ENCODE peak calls at places on chromosome 4, in six cellular contexts. One of them, this sample, is unnamed.

GRCh38 chr4:51831133-51831532 is 11.8 kb upstream of the DCUN1D4 start:
- DNase-seq in NCI-H82: peak; percentile 73
- DNase-seq in GOT3: no peak
- DNase-seq in brain microvascular endothelial cell: peak; percentile 65
- DNase-seq in activated CD8-positive, alpha-beta memory T cell treated with anti-CD3 and anti-CD28 coated beads, Interleukin-2, amount 50 U/mL, for 4 hours: peak; percentile 71
- DNase-seq in coronary artery: no peak
- DNase-seq in this sample: peak; percentile 56

GRCh38 chr4:67198757-67199156 is 346.5 kb downstream of the CENPC start:
- DNase-seq in NCI-H82: peak; percentile 72
- DNase-seq in GOT3: no peak
- DNase-seq in brain microvascular endothelial cell: peak; percentile 35
- DNase-seq in activated CD8-positive, alpha-beta memory T cell treated with anti-CD3 and anti-CD28 coated beads, Interleukin-2, amount 50 U/mL, for 4 hours: no peak
- DNase-seq in coronary artery: no peak
- DNase-seq in this sample: no peak

GRCh38 chr4:25310066-25310824 is 2.3 kb upstream of the ZCCHC4 start:
- DNase-seq in NCI-H82: peak; percentile 0
- DNase-seq in GOT3: no peak
- DNase-seq in brain microvascular endothelial cell: no peak
- DNase-seq in activated CD8-positive, alpha-beta memory T cell treated with anti-CD3 and anti-CD28 coated beads, Interleukin-2, amount 50 U/mL, for 4 hours: no peak
- DNase-seq in coronary artery: no peak
- DNase-seq in this sample: no peak

GRCh38 chr4:188275686-188276085 is 136.4 kb downstream of the TRIML1 start:
- DNase-seq in NCI-H82: no peak
- DNase-seq in GOT3: no peak
- DNase-seq in brain microvascular endothelial cell: no peak
- DNase-seq in activated CD8-positive, alpha-beta memory T cell treated with anti-CD3 and anti-CD28 coated beads, Interleukin-2, amount 50 U/mL, for 4 hours: no peak
- DNase-seq in coronary artery: no peak
- DNase-seq in this sample: no peak

GRCh38 chr4:39620551-39620950 is 18.1 kb downstream of the SMIM14 start:
- DNase-seq in NCI-H82: no peak
- DNase-seq in GOT3: no peak
- DNase-seq in brain microvascular endothelial cell: no peak
- DNase-seq in activated CD8-positive, alpha-beta memory T cell treated with anti-CD3 and anti-CD28 coated beads, Interleukin-2, amount 50 U/mL, for 4 hours: no peak
- DNase-seq in coronary artery: no peak
- DNase-seq in this sample: no peak

GRCh38 chr4:7167706-7168105 is 24.6 kb upstream of the SORCS2 start:
- DNase-seq in NCI-H82: no peak
- DNase-seq in GOT3: no peak
- DNase-seq in brain microvascular endothelial cell: no peak
- DNase-seq in activated CD8-positive, alpha-beta memory T cell treated with anti-CD3 and anti-CD28 coated beads, Interleukin-2, amount 50 U/mL, for 4 hours: no peak
- DNase-seq in coronary artery: no peak
- DNase-seq in this sample: no peak

GRCh38 chr4:94411296-94411695 is 40.4 kb upstream of the PDLIM5 start:
- DNase-seq in NCI-H82: no peak
- DNase-seq in GOT3: no peak
- DNase-seq in brain microvascular endothelial cell: no peak
- DNase-seq in activated CD8-positive, alpha-beta memory T cell treated with anti-CD3 and anti-CD28 coated beads, Interleukin-2, amount 50 U/mL, for 4 hours: no peak
- DNase-seq in coronary artery: no peak
- DNase-seq in this sample: no peak

GRCh38 chr4:76533314-76533713 is 98.3 kb downstream of the SHROOM3 start:
- DNase-seq in NCI-H82: no peak
- DNase-seq in GOT3: no peak
- DNase-seq in brain microvascular endothelial cell: no peak
- DNase-seq in activated CD8-positive, alpha-beta memory T cell treated with anti-CD3 and anti-CD28 coated beads, Interleukin-2, amount 50 U/mL, for 4 hours: no peak
- DNase-seq in coronary artery: no peak
- DNase-seq in this sample: no peak

GRCh38 chr4:8123389-8123788 is 35.2 kb downstream of the ABLIM2 start:
- DNase-seq in NCI-H82: no peak
- DNase-seq in GOT3: no peak
- DNase-seq in brain microvascular endothelial cell: no peak
- DNase-seq in activated CD8-positive, alpha-beta memory T cell treated with anti-CD3 and anti-CD28 coated beads, Interleukin-2, amount 50 U/mL, for 4 hours: no peak
- DNase-seq in coronary artery: no peak
- DNase-seq in this sample: no peak

GRCh38 chr4:65510976-65511375 is 159.3 kb downstream of the EPHA5 start:
- DNase-seq in NCI-H82: no peak
- DNase-seq in GOT3: no peak
- DNase-seq in brain microvascular endothelial cell: peak; percentile 76
- DNase-seq in activated CD8-positive, alpha-beta memory T cell treated with anti-CD3 and anti-CD28 coated beads, Interleukin-2, amount 50 U/mL, for 4 hours: no peak
- DNase-seq in coronary artery: no peak
- DNase-seq in this sample: no peak

GRCh38 chr4:180059216-180059881 is 2183.9 kb upstream of the TENM3 start:
- DNase-seq in NCI-H82: peak; percentile 25
- DNase-seq in GOT3: no peak
- DNase-seq in brain microvascular endothelial cell: no peak
- DNase-seq in activated CD8-positive, alpha-beta memory T cell treated with anti-CD3 and anti-CD28 coated beads, Interleukin-2, amount 50 U/mL, for 4 hours: no peak
- DNase-seq in coronary artery: no peak
- DNase-seq in this sample: no peak

GRCh38 chr4:149914521-149915115 is 99.0 kb upstream of the IQCM start:
- DNase-seq in NCI-H82: peak; percentile 79
- DNase-seq in GOT3: no peak
- DNase-seq in brain microvascular endothelial cell: peak; percentile 77
- DNase-seq in activated CD8-positive, alpha-beta memory T cell treated with anti-CD3 and anti-CD28 coated beads, Interleukin-2, amount 50 U/mL, for 4 hours: no peak
- DNase-seq in coronary artery: no peak
- DNase-seq in this sample: no peak

GRCh38 chr4:52873191-52873590 is 11.1 kb downstream of the RASL11B start:
- DNase-seq in NCI-H82: no peak
- DNase-seq in GOT3: no peak
- DNase-seq in brain microvascular endothelial cell: no peak
- DNase-seq in activated CD8-positive, alpha-beta memory T cell treated with anti-CD3 and anti-CD28 coated beads, Interleukin-2, amount 50 U/mL, for 4 hours: no peak
- DNase-seq in coronary artery: no peak
- DNase-seq in this sample: no peak

GRCh38 chr4:44629280-44629866 is 22.1 kb downstream of the YIPF7 start:
- DNase-seq in NCI-H82: peak; percentile 74
- DNase-seq in GOT3: no peak
- DNase-seq in brain microvascular endothelial cell: peak; percentile 58
- DNase-seq in activated CD8-positive, alpha-beta memory T cell treated with anti-CD3 and anti-CD28 coated beads, Interleukin-2, amount 50 U/mL, for 4 hours: no peak
- DNase-seq in coronary artery: no peak
- DNase-seq in this sample: peak; percentile 35

GRCh38 chr4:40238700-40239548 is 42.1 kb downstream of the RHOH start:
- DNase-seq in NCI-H82: peak; percentile 7
- DNase-seq in GOT3: no peak
- DNase-seq in brain microvascular endothelial cell: no peak
- DNase-seq in activated CD8-positive, alpha-beta memory T cell treated with anti-CD3 and anti-CD28 coated beads, Interleukin-2, amount 50 U/mL, for 4 hours: peak; percentile 73
- DNase-seq in coronary artery: no peak
- DNase-seq in this sample: peak; percentile 77

GRCh38 chr4:122003335-122003734 is 51.5 kb upstream of the TRPC3 start:
- DNase-seq in NCI-H82: peak; percentile 51
- DNase-seq in GOT3: no peak
- DNase-seq in brain microvascular endothelial cell: peak; percentile 22
- DNase-seq in activated CD8-positive, alpha-beta memory T cell treated with anti-CD3 and anti-CD28 coated beads, Interleukin-2, amount 50 U/mL, for 4 hours: no peak
- DNase-seq in coronary artery: no peak
- DNase-seq in this sample: peak; percentile 5

GRCh38 chr4:38529189-38530115 is 134.5 kb upstream of the KLF3 start:
- DNase-seq in NCI-H82: no peak
- DNase-seq in GOT3: no peak
- DNase-seq in brain microvascular endothelial cell: no peak
- DNase-seq in activated CD8-positive, alpha-beta memory T cell treated with anti-CD3 and anti-CD28 coated beads, Interleukin-2, amount 50 U/mL, for 4 hours: peak; percentile 30
- DNase-seq in coronary artery: no peak
- DNase-seq in this sample: peak; percentile 38

GRCh38 chr4:82754546-82755165 is 43.9 kb downstream of the SCD5 start:
- DNase-seq in NCI-H82: no peak
- DNase-seq in GOT3: no peak
- DNase-seq in brain microvascular endothelial cell: no peak
- DNase-seq in activated CD8-positive, alpha-beta memory T cell treated with anti-CD3 and anti-CD28 coated beads, Interleukin-2, amount 50 U/mL, for 4 hours: no peak
- DNase-seq in coronary artery: no peak
- DNase-seq in this sample: no peak

GRCh38 chr4:40628888-40629287 is 776 bp downstream of the RBM47 start:
- DNase-seq in NCI-H82: peak; percentile 6
- DNase-seq in GOT3: no peak
- DNase-seq in brain microvascular endothelial cell: no peak
- DNase-seq in activated CD8-positive, alpha-beta memory T cell treated with anti-CD3 and anti-CD28 coated beads, Interleukin-2, amount 50 U/mL, for 4 hours: no peak
- DNase-seq in coronary artery: no peak
- DNase-seq in this sample: no peak

GRCh38 chr4:17316566-17316965 is 195.3 kb downstream of the QDPR start:
- DNase-seq in NCI-H82: no peak
- DNase-seq in GOT3: no peak
- DNase-seq in brain microvascular endothelial cell: no peak
- DNase-seq in activated CD8-positive, alpha-beta memory T cell treated with anti-CD3 and anti-CD28 coated beads, Interleukin-2, amount 50 U/mL, for 4 hours: no peak
- DNase-seq in coronary artery: no peak
- DNase-seq in this sample: no peak

GRCh38 chr4:100590308-100590707 is 72.5 kb upstream of the EMCN start:
- DNase-seq in NCI-H82: no peak
- DNase-seq in GOT3: no peak
- DNase-seq in brain microvascular endothelial cell: no peak
- DNase-seq in activated CD8-positive, alpha-beta memory T cell treated with anti-CD3 and anti-CD28 coated beads, Interleukin-2, amount 50 U/mL, for 4 hours: no peak
- DNase-seq in coronary artery: no peak
- DNase-seq in this sample: no peak

GRCh38 chr4:8409271-8410065 is 31.1 kb downstream of the ACOX3 start:
- DNase-seq in NCI-H82: peak; percentile 36
- DNase-seq in GOT3: no peak
- DNase-seq in brain microvascular endothelial cell: no peak
- DNase-seq in activated CD8-positive, alpha-beta memory T cell treated with anti-CD3 and anti-CD28 coated beads, Interleukin-2, amount 50 U/mL, for 4 hours: peak; percentile 57
- DNase-seq in coronary artery: no peak
- DNase-seq in this sample: peak; percentile 86

GRCh38 chr4:24924309-24924781 is 11.5 kb upstream of the CCDC149 start:
- DNase-seq in NCI-H82: no peak
- DNase-seq in GOT3: no peak
- DNase-seq in brain microvascular endothelial cell: peak; percentile 99
- DNase-seq in activated CD8-positive, alpha-beta memory T cell treated with anti-CD3 and anti-CD28 coated beads, Interleukin-2, amount 50 U/mL, for 4 hours: no peak
- DNase-seq in coronary artery: no peak
- DNase-seq in this sample: no peak

GRCh38 chr4:130210871-130211270 is 1114.9 kb downstream of the C4orf33 start:
- DNase-seq in NCI-H82: peak; percentile 3
- DNase-seq in GOT3: no peak
- DNase-seq in brain microvascular endothelial cell: peak; percentile 88
- DNase-seq in activated CD8-positive, alpha-beta memory T cell treated with anti-CD3 and anti-CD28 coated beads, Interleukin-2, amount 50 U/mL, for 4 hours: no peak
- DNase-seq in coronary artery: no peak
- DNase-seq in this sample: no peak

GRCh38 chr4:1727117-1728031 is 6.1 kb downstream of the TACC3 start:
- DNase-seq in NCI-H82: no peak
- DNase-seq in GOT3: no peak
- DNase-seq in brain microvascular endothelial cell: peak; percentile 82
- DNase-seq in activated CD8-positive, alpha-beta memory T cell treated with anti-CD3 and anti-CD28 coated beads, Interleukin-2, amount 50 U/mL, for 4 hours: no peak
- DNase-seq in coronary artery: no peak
- DNase-seq in this sample: no peak

GRCh38 chr4:129261584-129261983 is 165.6 kb downstream of the C4orf33 start:
- DNase-seq in NCI-H82: peak; percentile 90
- DNase-seq in GOT3: no peak
- DNase-seq in brain microvascular endothelial cell: no peak
- DNase-seq in activated CD8-positive, alpha-beta memory T cell treated with anti-CD3 and anti-CD28 coated beads, Interleukin-2, amount 50 U/mL, for 4 hours: no peak
- DNase-seq in coronary artery: no peak
- DNase-seq in this sample: no peak

GRCh38 chr4:186723207-186724047 is at the start of gene FAT1:
- DNase-seq in NCI-H82: no peak
- DNase-seq in GOT3: no peak
- DNase-seq in brain microvascular endothelial cell: peak; percentile 26
- DNase-seq in activated CD8-positive, alpha-beta memory T cell treated with anti-CD3 and anti-CD28 coated beads, Interleukin-2, amount 50 U/mL, for 4 hours: no peak
- DNase-seq in coronary artery: peak; percentile 80
- DNase-seq in this sample: no peak